ENCODE peak calls at places on chromosomes 4 and X, in six cellular contexts. Z is endothelial cell of umbilical vein, Y is K562, B is GM12878, K is HepG2, X is A549. Q is an unnamed sample.
A peak's percentile ranks its signal among the peaks of the same experiment; 100 is the strongest.

GRCh38 chrX:124342174-124342867 is 4.0 kb upstream of the SH2D1A start:
- DNase-seq in Z (no peak), Y (no peak), B (no peak), K (no peak), X (no peak), Q (no peak)

GRCh38 chr4:23068287-23068686 is 375.6 kb downstream of the GBA3 start:
- DNase-seq in Z (no peak), Y (no peak), B (no peak), K (no peak), X (no peak), Q (no peak)

GRCh38 chrX:12249997-12250396 is 111.7 kb downstream of the FRMPD4 start:
- DNase-seq in Z (no peak), Y (no peak), B (no peak), K (no peak), X (no peak), Q (no peak)

GRCh38 chr4:56757821-56758400 is 63.6 kb downstream of the SPINK2 start:
- DNase-seq in Z (peak; percentile 59), Y (peak; percentile 12), B (peak; percentile 82), K (peak; percentile 47), X (peak; percentile 57), Q (peak; percentile 65)

GRCh38 chr4:65538571-65538970 is 131.7 kb downstream of the EPHA5 start:
- DNase-seq in Z (peak; percentile 51), Y (no peak), B (no peak), K (no peak), X (peak; percentile 12), Q (no peak)

GRCh38 chr4:190020790-190021717 is 6.0 kb downstream of the FRG2 start:
- DNase-seq in Z (no peak), Y (peak; percentile 34), B (no peak), K (peak; percentile 24), X (peak; percentile 79), Q (no peak)

GRCh38 chr4:62057060-62057459 is 856.9 kb downstream of the ADGRL3 start:
- DNase-seq in Z (no peak), Y (no peak), B (no peak), K (no peak), X (no peak), Q (no peak)

GRCh38 chrX:65745427-65745826 is 78.0 kb downstream of the MSN start:
- DNase-seq in Z (no peak), Y (no peak), B (no peak), K (no peak), X (no peak), Q (no peak)

GRCh38 chrX:16578218-16578617 is 71.7 kb upstream of the S100G start:
- DNase-seq in Z (no peak), Y (no peak), B (no peak), K (no peak), X (no peak), Q (no peak)

GRCh38 chrX:1391370-1391706 is 575 bp downstream of the SLC25A6 start:
- DNase-seq in Z (peak; percentile 89), Y (peak; percentile 87), B (peak; percentile 69), K (peak; percentile 79), X (no peak), Q (no peak)

GRCh38 chrX:15143050-15143824 is 126.6 kb downstream of the ASB9 start:
- DNase-seq in Z (peak; percentile 18), Y (peak; percentile 60), B (no peak), K (peak; percentile 45), X (peak; percentile 50), Q (peak; percentile 43)

DNA sequence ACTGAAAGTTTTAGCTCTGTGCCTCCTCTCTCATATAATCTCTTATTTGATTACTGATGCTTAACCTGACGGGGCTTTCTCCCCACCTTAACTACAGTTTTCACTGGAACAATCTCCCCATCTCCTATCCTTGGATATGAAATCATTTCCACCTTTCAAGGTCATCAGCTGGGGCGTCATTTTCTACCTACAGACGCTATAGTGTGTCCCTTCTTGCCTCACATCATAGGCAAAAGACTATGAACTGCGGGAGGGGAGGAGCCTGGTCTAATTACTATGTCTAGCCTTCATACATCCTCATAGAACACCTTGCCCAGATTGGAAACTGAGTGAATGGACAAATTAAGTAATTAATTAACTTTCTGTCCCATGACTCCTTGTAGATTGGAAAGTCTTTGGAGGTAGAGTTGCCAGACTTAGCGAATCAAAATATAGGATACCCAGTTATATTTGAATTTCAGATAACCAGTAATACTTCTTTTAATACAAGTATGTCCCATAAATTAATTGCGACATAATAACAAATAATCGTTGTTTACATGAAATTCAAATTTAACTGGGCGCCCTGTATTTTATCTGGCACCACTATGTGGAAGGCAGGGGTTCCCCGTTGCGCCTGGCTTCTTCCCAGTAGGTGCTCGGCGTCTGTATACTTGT is 762 bp upstream of the ATP6AP2 start:
- DNase-seq in Z (peak; percentile 0), Y (no peak), B (no peak), K (no peak), X (no peak), Q (peak; percentile 6)
- TF ChIP-seq MYC in Z (no peak), Y (no peak), B (no peak), K (no peak), X (no peak), Q (no peak)

GRCh38 chrX:13688772-13689518 is at the start of gene RAB9A:
- DNase-seq in Z (peak; percentile 76), Y (peak; percentile 87), B (no peak), K (peak; percentile 33), X (peak; percentile 78), Q (peak; percentile 86)
- TF ChIP-seq POLR2A in Z (peak; percentile 66), Y (peak; percentile 88), B (peak; percentile 86), K (peak; percentile 54), X (peak; percentile 94), Q (peak; percentile 82)

GRCh38 chr4:71992571-71992970 is 39.2 kb upstream of the NPFFR2 start:
- DNase-seq in Z (no peak), Y (no peak), B (no peak), K (no peak), X (no peak), Q (no peak)
- TF ChIP-seq MAX in Z (no peak), Y (no peak), B (no peak), K (no peak), X (no peak), Q (no peak)

GRCh38 chr4:157994863-157995262 is 178.0 kb downstream of the GASK1B start:
- DNase-seq in Z (peak; percentile 50), Y (no peak), B (no peak), K (peak; percentile 96), X (peak; percentile 75), Q (no peak)

GRCh38 chr4:157992948-157993839 is 179.6 kb downstream of the GASK1B start:
- DNase-seq in Z (peak; percentile 38), Y (no peak), B (no peak), K (peak; percentile 70), X (no peak), Q (no peak)

GRCh38 chr4:157996598-157996997 is 176.2 kb downstream of the GASK1B start:
- DNase-seq in Z (no peak), Y (no peak), B (no peak), K (no peak), X (no peak), Q (no peak)

GRCh38 chr4:157996061-157996460 is 176.8 kb downstream of the GASK1B start:
- DNase-seq in Z (peak; percentile 89), Y (no peak), B (no peak), K (no peak), X (no peak), Q (no peak)

GRCh38 chr4:157992038-157992706 is 180.7 kb downstream of the GASK1B start:
- DNase-seq in Z (peak; percentile 92), Y (peak; percentile 57), B (no peak), K (peak; percentile 60), X (peak; percentile 68), Q (peak; percentile 62)
- TF ChIP-seq MYC in Z (no peak), Y (no peak), B (no peak), K (no peak), X (no peak), Q (no peak)

GRCh38 chr4:42643685-42644084 is 13.2 kb downstream of the ATP8A1 start:
- DNase-seq in Z (no peak), Y (no peak), B (peak; percentile 81), K (peak; percentile 1), X (no peak), Q (no peak)
- TF ChIP-seq POLR2A in Z (no peak), Y (no peak), B (peak; percentile 46), K (no peak), X (no peak), Q (no peak)

GRCh38 chr4:8251110-8251883 is 18.3 kb upstream of the HTRA3 start:
- DNase-seq in Z (no peak), Y (no peak), B (no peak), K (no peak), X (no peak), Q (no peak)
- TF ChIP-seq MAX in Z (no peak), Y (no peak), B (no peak), K (no peak), X (no peak), Q (no peak)

GRCh38 chr4:7463584-7464258 is 29.0 kb upstream of the PSAPL1 start:
- DNase-seq in Z (no peak), Y (no peak), B (no peak), K (no peak), X (no peak), Q (no peak)

GRCh38 chr4:7462509-7462971 is 27.8 kb upstream of the PSAPL1 start:
- DNase-seq in Z (no peak), Y (peak; percentile 11), B (no peak), K (peak; percentile 46), X (peak; percentile 37), Q (no peak)

GRCh38 chr4:7460591-7460990 is 25.9 kb upstream of the PSAPL1 start:
- DNase-seq in Z (no peak), Y (peak; percentile 25), B (no peak), K (peak; percentile 43), X (no peak), Q (no peak)

GRCh38 chr4:7459471-7459870 is 24.7 kb upstream of the PSAPL1 start:
- DNase-seq in Z (no peak), Y (no peak), B (no peak), K (no peak), X (no peak), Q (no peak)

GRCh38 chr4:7461171-7461570 is 26.4 kb upstream of the PSAPL1 start:
- DNase-seq in Z (no peak), Y (peak; percentile 5), B (no peak), K (no peak), X (no peak), Q (no peak)
- TF ChIP-seq MYC in Z (no peak), Y (no peak), B (no peak), K (no peak), X (no peak), Q (no peak)

GRCh38 chr4:139656614-139657486 is 8.8 kb upstream of the MGST2 start:
- DNase-seq in Z (peak; percentile 76), Y (peak; percentile 84), B (no peak), K (peak; percentile 76), X (peak; percentile 79), Q (peak; percentile 77)
- TF ChIP-seq POLR2A in Z (no peak), Y (no peak), B (no peak), K (no peak), X (no peak), Q (no peak)

DNA sequence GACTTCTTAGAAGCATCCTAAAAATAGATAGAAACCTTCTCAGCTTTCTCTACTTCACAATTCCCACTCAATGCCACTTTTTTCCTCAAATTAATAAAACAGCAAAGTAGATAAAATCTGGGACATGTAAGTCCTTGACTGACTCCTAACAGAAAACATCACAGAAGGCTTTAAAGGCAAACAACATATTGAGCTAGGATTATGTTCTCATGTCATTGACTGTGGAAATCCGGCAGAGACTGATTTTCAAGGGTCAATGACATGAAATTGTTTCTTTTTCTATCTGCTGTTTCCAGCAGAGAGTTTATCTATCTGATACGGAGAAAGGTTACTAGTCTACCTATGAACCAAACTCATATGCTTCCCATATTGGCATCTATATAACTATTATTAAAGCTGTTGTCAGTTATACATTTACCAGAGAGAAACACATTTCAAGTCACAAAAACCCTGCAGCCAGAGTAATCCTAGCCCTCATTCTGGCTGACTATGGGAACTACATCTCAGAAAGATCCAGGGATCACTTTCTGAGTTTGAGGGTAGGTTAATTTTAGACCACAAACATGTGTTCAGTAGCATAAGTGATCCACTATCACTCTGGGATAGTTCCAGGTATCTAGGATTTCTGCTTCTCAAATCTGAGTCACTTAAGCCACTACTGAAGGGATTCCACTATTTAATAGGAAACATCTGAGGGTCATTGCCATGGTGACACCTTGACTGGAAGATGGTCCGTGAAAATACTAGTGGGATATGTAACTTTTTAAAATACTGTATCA is 147.6 kb downstream of the PPP3CA start:
- DNase-seq in Z (peak; percentile 47), Y (no peak), B (no peak), K (no peak), X (peak; percentile 19), Q (no peak)
- TF ChIP-seq MAX in Z (no peak), Y (no peak), B (no peak), K (no peak), X (no peak), Q (no peak)